ENCODE peak calls at places on chromosomes 1 and 21, in seven cellular contexts. J is fibroblast of lung, E is IMR-90, V is neuronal stem cell, Y is right lobe of liver, I is ascending aorta, F is A549. S is an unnamed sample.
A peak's percentile ranks its signal among the peaks of the same experiment; 100 is the strongest.

GRCh38 chr1:184416921-184417320 is 30.1 kb downstream of the C1orf21 start:
- DNase-seq in J (no peak), Y (no peak), E (no peak), F (no peak), V (no peak), I (no peak), S (no peak)

GRCh38 chr21:32520885-32521735 is 64.2 kb downstream of the TCP10L start:
- DNase-seq in I (no peak), V (no peak), J (peak; percentile 97), F (no peak), E (peak; percentile 97), Y (peak; percentile 64), S (peak; percentile 68)

GRCh38 chr1:30675761-30676160 is 47.6 kb downstream of the MATN1 start:
- DNase-seq in V (no peak), F (no peak), I (no peak), E (peak; percentile 63), Y (no peak), J (peak; percentile 91), S (no peak)

GRCh38 chr1:234486858-234487830 is 8.2 kb upstream of the TARBP1 start:
- DNase-seq in Y (peak; percentile 55), I (no peak), V (peak; percentile 11), E (peak; percentile 84), F (peak; percentile 59), J (peak; percentile 90), S (peak; percentile 54)

GRCh38 chr21:42486551-42486950 is 9.5 kb downstream of the RSPH1 start:
- DNase-seq in E (no peak), V (no peak), I (no peak), Y (no peak), J (no peak), F (no peak), S (no peak)

GRCh38 chr1:4973341-4973740 is 318.9 kb downstream of the AJAP1 start:
- DNase-seq in Y (no peak), J (no peak), F (no peak), V (no peak), E (no peak), I (no peak), S (no peak)

GRCh38 chr1:61423643-61424042 is 301.3 kb downstream of the TM2D1 start:
- DNase-seq in J (no peak), E (no peak), I (no peak), V (no peak), Y (no peak), F (no peak), S (no peak)

GRCh38 chr1:40886318-40887011 is 24.3 kb upstream of the CITED4 start:
- DNase-seq in F (no peak), E (no peak), I (no peak), V (no peak), Y (no peak), J (no peak), S (no peak)

GRCh38 chr1:52189898-52190480 is 48.1 kb downstream of the ZFYVE9 start:
- DNase-seq in V (no peak), F (no peak), I (no peak), J (no peak), Y (no peak), E (no peak), S (no peak)

GRCh38 chr1:91693542-91693941 is 192.4 kb downstream of the TGFBR3 start:
- DNase-seq in F (no peak), V (no peak), Y (no peak), E (peak; percentile 61), J (peak; percentile 81), I (peak; percentile 51), S (no peak)

GRCh38 chr1:119712342-119713038 is 756 bp downstream of the PHGDH start:
- DNase-seq in Y (peak; percentile 70), J (peak; percentile 94), E (peak; percentile 95), V (peak; percentile 65), F (peak; percentile 48), I (peak; percentile 35), S (peak; percentile 41)

GRCh38 chr1:119714583-119714982 is 2.8 kb downstream of the PHGDH start:
- DNase-seq in Y (no peak), E (no peak), J (peak; percentile 24), F (no peak), I (no peak), V (no peak), S (no peak)

GRCh38 chr1:119713538-119714456 is 2.1 kb downstream of the PHGDH start:
- DNase-seq in J (peak; percentile 44), I (no peak), Y (no peak), E (peak; percentile 24), F (no peak), V (peak; percentile 45), S (no peak)

GRCh38 chr1:119711804-119712341 is at the start of gene PHGDH:
- DNase-seq in Y (peak; percentile 82), F (peak; percentile 82), I (no peak), E (peak; percentile 90), V (peak; percentile 73), J (peak; percentile 90), S (peak; percentile 68)

DNA sequence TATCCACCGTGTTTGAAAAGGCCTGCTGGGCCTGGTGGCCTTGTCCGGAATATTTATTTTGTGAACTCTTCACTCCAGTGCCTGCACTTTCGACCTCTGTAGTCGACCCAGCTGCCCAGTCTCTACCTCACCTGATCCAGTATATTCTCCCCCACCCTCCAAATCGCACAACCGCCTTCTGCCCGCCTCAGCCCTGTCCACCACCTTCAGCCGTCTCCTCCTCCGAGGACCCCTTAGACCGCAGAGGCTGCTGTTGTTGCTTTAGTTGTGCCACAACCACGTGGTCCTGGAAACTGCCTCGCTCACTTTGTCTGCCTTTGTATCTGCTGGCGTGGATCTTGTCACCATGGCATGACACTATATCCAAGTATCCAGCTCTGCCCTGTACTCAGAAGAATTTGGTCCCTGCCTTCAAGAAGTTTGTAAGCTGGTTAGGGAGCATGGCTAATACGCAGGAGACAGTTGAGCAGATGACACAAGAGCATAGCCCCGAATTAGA is 1.4 kb downstream of the PHGDH start:
- DNase-seq in I (no peak), Y (peak; percentile 63), V (peak; percentile 20), E (peak; percentile 31), J (peak; percentile 54), F (no peak), S (no peak)
- H3K4me3 ChIP-seq in I (peak overlapping the region; percentile 64), Y (peak overlapping the region; percentile 69), V (peak overlapping the region; percentile 93), E (peak overlapping the region; percentile 78), J (peak overlapping the region; percentile 52), F (peak overlapping the region; percentile 95), S (peak overlapping the region; percentile 42)

DNA sequence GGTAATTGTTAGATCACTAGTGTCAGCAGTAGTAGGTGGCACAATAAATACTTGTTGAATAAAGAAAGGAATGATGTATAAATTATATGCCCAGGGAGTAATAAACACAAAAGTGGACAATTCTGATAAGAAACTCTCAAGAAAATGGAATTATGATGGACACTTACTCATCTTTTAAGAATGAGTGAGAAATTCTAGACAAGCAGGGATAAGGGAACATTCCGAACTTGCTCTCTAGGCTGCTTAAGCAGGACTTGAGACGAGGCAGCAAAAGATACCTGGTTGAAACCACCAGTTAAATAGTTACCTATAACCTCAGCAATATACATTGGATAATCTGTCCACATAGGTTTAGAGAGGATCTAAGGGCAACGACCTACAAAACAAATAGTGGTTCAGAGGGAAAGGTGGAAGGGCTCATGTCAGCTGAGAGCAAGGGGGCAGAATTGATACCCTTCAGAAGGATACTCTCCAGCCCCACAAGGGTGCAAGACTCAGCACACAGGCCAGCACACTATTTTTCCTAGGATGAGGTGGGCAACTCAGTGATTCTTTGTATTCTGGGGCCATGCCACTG is 46.3 kb downstream of the XCL2 start:
- DNase-seq in F (no peak), V (no peak), J (no peak), Y (no peak), I (no peak), E (no peak), S (no peak)
- H3K27ac ChIP-seq in F (peak overlapping the region; percentile 18), V (no peak overlapping the region), J (no peak overlapping the region), Y (no peak overlapping the region), I (no peak overlapping the region), E (peak overlapping the region; percentile 51), S (no peak overlapping the region)

GRCh38 chr1:24151175-24151533 is 8.2 kb upstream of the IL22RA1 start:
- DNase-seq in Y (peak; percentile 70), J (no peak), I (no peak), F (no peak), V (peak; percentile 71), E (no peak), S (peak; percentile 87)

GRCh38 chr1:24147194-24147593 is 4.3 kb upstream of the IL22RA1 start:
- DNase-seq in E (no peak), F (no peak), Y (no peak), V (no peak), J (no peak), I (no peak), S (no peak)

GRCh38 chr1:24152631-24153494 is 9.9 kb upstream of the IL22RA1 start:
- DNase-seq in Y (peak; percentile 40), V (no peak), J (no peak), I (no peak), E (no peak), F (no peak), S (no peak)

GRCh38 chr1:24149854-24150227 is 6.9 kb upstream of the IL22RA1 start:
- DNase-seq in V (no peak), E (peak; percentile 69), F (peak; percentile 76), I (no peak), J (peak; percentile 47), Y (no peak), S (peak; percentile 82)

GRCh38 chr1:24150228-24151174 is 7.6 kb upstream of the IL22RA1 start:
- DNase-seq in F (peak; percentile 76), Y (peak; percentile 92), V (peak; percentile 78), E (peak; percentile 67), J (peak; percentile 75), I (peak; percentile 35), S (peak; percentile 99)
- H3K4me3 ChIP-seq in F (peak overlapping the region; percentile 34), Y (peak overlapping the region; percentile 17), V (no peak overlapping the region), E (no peak overlapping the region), J (no peak overlapping the region), I (no peak overlapping the region), S (no peak overlapping the region)

GRCh38 chr1:9912264-9912936 is 2.3 kb upstream of the CTNNBIP1 start:
- DNase-seq in E (no peak), I (no peak), V (no peak), F (no peak), J (no peak), Y (no peak), S (peak; percentile 53)

GRCh38 chr1:9920606-9921005 is 10.5 kb upstream of the CTNNBIP1 start:
- DNase-seq in F (no peak), J (no peak), Y (no peak), E (no peak), V (no peak), I (no peak), S (no peak)

GRCh38 chr1:9914603-9914937 is 4.5 kb upstream of the CTNNBIP1 start:
- DNase-seq in J (no peak), Y (no peak), I (no peak), V (no peak), E (no peak), F (no peak), S (no peak)

GRCh38 chr1:9922342-9922741 is 12.3 kb upstream of the CTNNBIP1 start:
- DNase-seq in J (no peak), I (no peak), E (no peak), Y (no peak), V (peak; percentile 55), F (no peak), S (no peak)

GRCh38 chr1:9917901-9918300 is 7.8 kb upstream of the CTNNBIP1 start:
- DNase-seq in V (no peak), J (no peak), F (no peak), Y (no peak), I (no peak), E (no peak), S (no peak)
- H3K27ac ChIP-seq in V (no peak overlapping the region), J (no peak overlapping the region), F (no peak overlapping the region), Y (no peak overlapping the region), I (no peak overlapping the region), E (no peak overlapping the region), S (no peak overlapping the region)

GRCh38 chr1:166925791-166926483 is 49.4 kb downstream of the ILDR2 start:
- DNase-seq in Y (no peak), E (peak; percentile 39), J (no peak), F (no peak), I (no peak), V (peak; percentile 40), S (no peak)
- H3K4me3 ChIP-seq in Y (no peak overlapping the region), E (no peak overlapping the region), J (no peak overlapping the region), F (no peak overlapping the region), I (no peak overlapping the region), V (no peak overlapping the region), S (no peak overlapping the region)